ENCODE peak calls at places on chromosome 3, in nine cellular contexts. W is activated CD4-positive, alpha-beta T cell treated with anti-CD3 and anti-CD28 coated beads, Interleukin-2, amount 50 U/mL, for 24 hours; P is T-helper 22 cell; T is aorta; O is frontal cortex; M is fibroblast of mammary gland; F is left colon; Z is lower leg skin; A is HEK293T. R is an unnamed sample.

GRCh38 chr3:71930056-71930991 is 145.4 kb upstream of the PROK2 start:
- DNase-seq in W (no peak), P (no peak), T (no peak), O (no peak), M (peak), F (no peak), Z (no peak), A (peak), R (no peak)

GRCh38 chr3:78907367-78907766 is 860.4 kb downstream of the ROBO1 start:
- DNase-seq in W (no peak), P (no peak), T (no peak), O (no peak), M (peak), F (no peak), Z (no peak), A (no peak), R (no peak)

GRCh38 chr3:171327441-171328174 is 132.6 kb downstream of the TNIK start:
- DNase-seq in W (no peak), P (no peak), T (no peak), O (no peak), M (no peak), F (no peak), Z (no peak), A (no peak), R (no peak)

GRCh38 chr3:67595424-67595823 is 59.0 kb downstream of the SUCLG2 start:
- DNase-seq in W (no peak), P (no peak), T (no peak), O (no peak), M (no peak), F (no peak), Z (no peak), A (no peak), R (no peak)

GRCh38 chr3:36733162-36733696 is 31.1 kb downstream of the DCLK3 start:
- DNase-seq in W (no peak), P (no peak), T (no peak), O (no peak), M (no peak), F (no peak), Z (no peak), A (no peak), R (no peak)

GRCh38 chr3:160053048-160053391 is 64.4 kb downstream of the IL12A start:
- DNase-seq in W (no peak), P (no peak), T (no peak), O (no peak), M (no peak), F (no peak), Z (no peak), A (no peak), R (no peak)

GRCh38 chr3:64031540-64032533 is 8.5 kb upstream of the PSMD6 start:
- DNase-seq in W (no peak), P (no peak), T (no peak), O (no peak), M (no peak), F (no peak), Z (no peak), A (no peak), R (no peak)

GRCh38 chr3:152474585-152474984 is 205.9 kb downstream of the MBNL1 start:
- DNase-seq in W (no peak), P (no peak), T (no peak), O (no peak), M (peak), F (no peak), Z (no peak), A (peak), R (no peak)

GRCh38 chr3:61057491-61057890 is 193.8 kb downstream of the FHIT start:
- DNase-seq in W (no peak), P (no peak), T (no peak), O (no peak), M (no peak), F (no peak), Z (no peak), A (no peak), R (no peak)

GRCh38 chr3:19541284-19541683 is 392.7 kb downstream of the EFHB start:
- DNase-seq in W (no peak), P (no peak), T (no peak), O (no peak), M (no peak), F (no peak), Z (no peak), A (no peak), R (no peak)

GRCh38 chr3:140455476-140455875 is 222.4 kb upstream of the TRIM42 start:
- DNase-seq in W (no peak), P (no peak), T (no peak), O (no peak), M (peak), F (no peak), Z (peak), A (no peak), R (no peak)

GRCh38 chr3:53235545-53235944 is 20.3 kb downstream of the TKT start:
- DNase-seq in W (no peak), P (no peak), T (peak), O (no peak), M (no peak), F (no peak), Z (no peak), A (no peak), R (no peak)

GRCh38 chr3:46852839-46853355 is 10.3 kb downstream of the MYL3 start:
- DNase-seq in W (no peak), P (no peak), T (no peak), O (no peak), M (no peak), F (no peak), Z (peak), A (no peak), R (no peak)

GRCh38 chr3:128310286-128311058 is 156.2 kb downstream of the DNAJB8 start:
- DNase-seq in W (no peak), P (no peak), T (no peak), O (no peak), M (no peak), F (no peak), Z (no peak), A (no peak), R (no peak)

GRCh38 chr3:44476181-44476599 is 1.3 kb downstream of the ZNF445 start:
- DNase-seq in W (no peak), P (no peak), T (no peak), O (no peak), M (peak), F (no peak), Z (no peak), A (no peak), R (no peak)

GRCh38 chr3:126211569-126211968 is 31.2 kb upstream of the ALDH1L1 start:
- DNase-seq in W (no peak), P (no peak), T (no peak), O (no peak), M (no peak), F (no peak), Z (no peak), A (no peak), R (no peak)

GRCh38 chr3:159322322-159322939 is 520.6 kb downstream of the MFSD1 start:
- DNase-seq in W (no peak), P (no peak), T (no peak), O (no peak), M (peak), F (no peak), Z (no peak), A (peak), R (no peak)

GRCh38 chr3:64859625-64860590 is 172.1 kb upstream of the ADAMTS9 start:
- DNase-seq in W (no peak), P (no peak), T (no peak), O (no peak), M (no peak), F (no peak), Z (no peak), A (no peak), R (no peak)

GRCh38 chr3:65963787-65964707 is 74.7 kb downstream of the MAGI1 start:
- DNase-seq in W (peak), P (no peak), T (no peak), O (no peak), M (peak), F (no peak), Z (no peak), A (no peak), R (no peak)

GRCh38 chr3:139044366-139045210 is at the start of gene PRR23C:
- DNase-seq in W (no peak), P (no peak), T (no peak), O (no peak), M (no peak), F (no peak), Z (peak), A (no peak), R (no peak)

GRCh38 chr3:187802928-187803259 is 57.6 kb upstream of the BCL6 start:
- DNase-seq in W (peak), P (peak), T (no peak), O (no peak), M (no peak), F (no peak), Z (peak), A (no peak), R (peak)

GRCh38 chr3:88480822-88481221 is 331.1 kb downstream of the C3orf38 start:
- DNase-seq in W (no peak), P (no peak), T (no peak), O (no peak), M (no peak), F (no peak), Z (no peak), A (no peak), R (no peak)

GRCh38 chr3:157588386-157589060 is 85.3 kb upstream of the VEPH1 start:
- DNase-seq in W (no peak), P (no peak), T (no peak), O (no peak), M (no peak), F (no peak), Z (no peak), A (no peak), R (no peak)

GRCh38 chr3:11476814-11477213 is 166.9 kb downstream of the VGLL4 start:
- DNase-seq in W (no peak), P (no peak), T (no peak), O (no peak), M (no peak), F (no peak), Z (no peak), A (no peak), R (no peak)

GRCh38 chr3:157087398-157088132 is 72.4 kb downstream of the CCNL1 start:
- DNase-seq in W (no peak), P (no peak), T (no peak), O (no peak), M (peak), F (peak), Z (no peak), A (no peak), R (no peak)

GRCh38 chr3:124984754-124985153 is 50.2 kb upstream of the MUC13 start:
- DNase-seq in W (no peak), P (no peak), T (no peak), O (no peak), M (no peak), F (no peak), Z (no peak), A (no peak), R (no peak)

GRCh38 chr3:40200754-40201316 is 108.7 kb upstream of the EIF1B start:
- DNase-seq in W (no peak), P (no peak), T (no peak), O (no peak), M (peak), F (no peak), Z (no peak), A (no peak), R (no peak)

GRCh38 chr3:187049462-187050101 is 89.7 kb downstream of the RPL39L start:
- DNase-seq in W (no peak), P (no peak), T (no peak), O (no peak), M (no peak), F (no peak), Z (no peak), A (no peak), R (no peak)

R was measured in effector memory CD4-positive, alpha-beta T cell.